ENCODE peak calls at places on chromosome 22, in five cellular contexts. L is fibroblast of mammary gland, Y is GM23338, H is lower leg skin, V is Panc1. Z is an unnamed sample.

GRCh38 chr22:46660604-46661201 is 40.5 kb downstream of the GRAMD4 start:
- DNase-seq in H (no peak), L (no peak), V (no peak), Y (peak), Z (no peak)

GRCh38 chr22:43136255-43136654 is 6.9 kb downstream of the MCAT start:
- DNase-seq in V (no peak), Y (peak), H (no peak), L (peak), Z (no peak)

GRCh38 chr22:17931400-17931825 is 92.9 kb downstream of the MICAL3 start:
- DNase-seq in L (no peak), V (no peak), Y (no peak), H (no peak), Z (no peak)

GRCh38 chr22:30181459-30182353 is 64.9 kb downstream of the LIF start:
- DNase-seq in H (no peak), V (no peak), Y (no peak), L (no peak), Z (no peak)

GRCh38 chr22:27090595-27090994 is 433.2 kb downstream of the MIAT start:
- DNase-seq in L (no peak), Y (no peak), H (no peak), V (no peak), Z (no peak)

GRCh38 chr22:38079804-38080203 is 4.2 kb downstream of the SLC16A8 start:
- DNase-seq in Y (no peak), H (no peak), V (no peak), L (no peak), Z (no peak)

GRCh38 chr22:46971141-46971775 is 208.8 kb downstream of the TBC1D22A start:
- DNase-seq in L (no peak), V (no peak), H (peak), Y (no peak), Z (peak)

GRCh38 chr22:48645766-48646165 is 1181.9 kb downstream of the BRD1 start:
- DNase-seq in L (no peak), Y (no peak), V (no peak), H (no peak), Z (no peak)

GRCh38 chr22:26159886-26160285 is 9.4 kb upstream of the SEZ6L start:
- DNase-seq in Y (no peak), L (no peak), H (no peak), V (no peak), Z (no peak)

GRCh38 chr22:30873661-30874060 is 94.9 kb downstream of the MORC2 start:
- DNase-seq in L (no peak), V (no peak), H (peak), Y (no peak), Z (no peak)

GRCh38 chr22:44702479-44703219 is 645 bp downstream of the PRR5 start:
- DNase-seq in V (no peak), Y (peak), L (no peak), H (no peak), Z (peak)

GRCh38 chr22:32801436-32802290 is at the start of gene TIMP3:
- DNase-seq in H (peak), Y (peak), L (peak), V (no peak), Z (peak)

GRCh38 chr22:17149073-17149815 is 9.8 kb downstream of the HDHD5 start:
- DNase-seq in V (no peak), Y (no peak), H (no peak), L (no peak), Z (no peak)

GRCh38 chr22:44753189-44754042 is 1.0 kb downstream of the ARHGAP8 start:
- DNase-seq in V (no peak), H (no peak), Y (peak), L (peak), Z (peak)

GRCh38 chr22:49525776-49526535 is 301.7 kb downstream of the BRD1 start:
- DNase-seq in Y (no peak), V (no peak), H (no peak), L (no peak), Z (no peak)

GRCh38 chr22:49015459-49015858 is 812.2 kb downstream of the BRD1 start:
- DNase-seq in H (peak), Y (no peak), L (no peak), V (no peak), Z (no peak)

GRCh38 chr22:38782402-38783094 is 11.4 kb downstream of the DNAL4 start:
- DNase-seq in L (peak), Y (no peak), V (no peak), H (no peak), Z (peak)

GRCh38 chr22:47059701-47060161 is 297.3 kb downstream of the TBC1D22A start:
- DNase-seq in Y (no peak), H (no peak), V (no peak), L (no peak), Z (no peak)

GRCh38 chr22:46075764-46076531 is 74.4 kb upstream of the PPARA start:
- DNase-seq in H (peak), L (no peak), Y (no peak), V (no peak), Z (no peak)

GRCh38 chr22:19179472-19180048 is 1.0 kb upstream of the SLC25A1 start:
- DNase-seq in Y (peak), V (peak), H (no peak), L (peak), Z (peak)

GRCh38 chr22:17773606-17774205 is 563 bp downstream of the BID start:
- DNase-seq in Y (peak), H (no peak), L (peak), V (no peak), Z (peak)

GRCh38 chr22:43228330-43228729 is 41.4 kb upstream of the TTLL12 start:
- DNase-seq in L (peak), H (no peak), V (no peak), Y (peak), Z (no peak)

GRCh38 chr22:43825651-43826050 is 13.5 kb upstream of the EFCAB6 start:
- DNase-seq in Y (no peak), H (peak), V (no peak), L (no peak), Z (no peak)

GRCh38 chr22:33000342-33001280 is 57.6 kb downstream of the SYN3 start:
- DNase-seq in V (peak), Y (peak), H (peak), L (peak), Z (no peak)

GRCh38 chr22:35220221-35220620 is 37.1 kb upstream of the HMGXB4 start:
- DNase-seq in H (no peak), Y (no peak), L (no peak), V (no peak), Z (no peak)

GRCh38 chr22:36727927-36728488 is 24.5 kb upstream of the CACNG2 start:
- DNase-seq in Y (no peak), L (no peak), V (no peak), H (no peak), Z (no peak)

GRCh38 chr22:50299724-50300619 is 7.5 kb downstream of the PLXNB2 start:
- DNase-seq in Y (peak), H (no peak), L (no peak), V (no peak), Z (no peak)

GRCh38 chr22:37161442-37161841 is 11.7 kb upstream of the IL2RB start:
- DNase-seq in H (no peak), L (peak), V (no peak), Y (peak), Z (no peak)

GRCh38 chr22:36299911-36300310 is 47.0 kb downstream of the APOL1 start:
- DNase-seq in V (no peak), H (no peak), L (no peak), Y (no peak), Z (no peak)

GRCh38 chr22:21018314-21018713 is 3.3 kb downstream of the P2RX6 start:
- DNase-seq in H (no peak), L (no peak), Y (no peak), V (no peak), Z (no peak)

GRCh38 chr22:21016644-21017420 is 1.9 kb downstream of the P2RX6 start:
- DNase-seq in Y (no peak), V (no peak), L (no peak), H (no peak), Z (no peak)

GRCh38 chr22:21022507-21022906 is 7.5 kb downstream of the P2RX6 start:
- DNase-seq in H (no peak), L (no peak), Y (no peak), V (no peak), Z (no peak)

GRCh38 chr22:21022955-21023614 is 8.1 kb downstream of the P2RX6 start:
- DNase-seq in L (no peak), H (no peak), Y (no peak), V (no peak), Z (no peak)

DNA sequence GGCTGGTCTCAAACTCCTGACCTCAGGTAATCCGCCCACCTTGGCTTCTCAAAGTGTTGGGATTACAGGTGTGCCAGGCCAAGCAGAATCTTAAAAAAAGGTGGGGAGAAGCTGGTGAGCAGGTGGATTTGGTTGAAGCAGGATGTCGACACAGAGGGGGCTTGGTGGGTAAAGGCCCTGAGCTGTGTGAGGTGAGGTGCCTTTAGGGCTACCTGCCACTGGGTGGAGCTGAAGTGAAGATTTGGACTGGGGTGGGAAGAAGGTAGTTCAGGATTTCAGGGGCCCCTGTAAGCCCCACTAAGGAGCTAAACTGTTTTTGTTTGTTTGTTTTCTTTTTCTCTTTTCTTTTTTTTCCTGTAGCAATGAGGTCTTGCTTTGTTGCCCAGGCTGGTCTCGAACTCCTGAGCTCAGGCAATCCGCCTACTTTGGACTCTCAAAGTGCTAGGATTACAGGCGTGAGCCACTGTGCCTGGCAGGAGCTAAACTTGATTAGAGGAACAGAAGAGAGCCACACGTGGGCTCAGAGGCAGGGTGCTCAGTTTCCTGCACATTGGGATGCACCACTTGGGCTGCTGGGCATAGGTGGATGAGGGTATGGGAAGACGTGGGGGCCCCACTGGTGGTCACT is 6.0 kb downstream of the P2RX6 start:
- DNase-seq in Y (peak), H (no peak), L (no peak), V (no peak), Z (no peak)
- TF ChIP-seq CTCF in Y (peak), H (no peak), L (peak), V (no peak), Z (peak)

DNA sequence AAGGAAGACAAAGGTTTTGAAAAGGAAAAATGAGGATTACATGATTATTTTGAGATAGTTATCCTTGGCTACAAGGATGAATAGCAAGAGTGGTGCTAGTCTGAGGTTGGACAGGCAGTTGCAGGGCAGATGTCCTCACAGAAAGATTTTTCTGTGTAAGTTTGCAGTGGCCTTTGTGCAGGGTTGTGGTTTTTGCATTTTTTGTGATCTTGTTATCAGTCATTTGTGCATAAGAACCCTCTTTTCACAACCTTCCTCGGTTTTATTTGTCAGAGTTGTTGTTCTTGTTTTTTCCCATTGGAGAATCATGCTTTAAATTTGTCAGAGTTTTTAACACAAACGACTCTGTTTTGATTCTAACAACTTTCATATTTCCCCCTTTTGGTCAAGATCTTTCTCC is 1.4 kb downstream of the CCDC134 start:
- DNase-seq in H (no peak), Y (no peak), L (no peak), V (no peak), Z (no peak)
- H3K4me3 ChIP-seq in H (no peak), Y (peak), L (no peak), V (peak), Z (no peak)

GRCh38 chr22:20580611-20581502 is 73.4 kb downstream of the MED15 start:
- DNase-seq in Y (no peak), V (no peak), L (no peak), H (no peak), Z (no peak)
- TF ChIP-seq CTCF in Y (no peak), V (no peak), L (no peak), H (no peak), Z (no peak)

GRCh38 chr22:24894220-24894975 is 52.1 kb downstream of the LHFPL7 start:
- DNase-seq in Y (peak), V (peak), H (peak), L (peak), Z (peak)

GRCh38 chr22:24893341-24894070 is 53.0 kb downstream of the LHFPL7 start:
- DNase-seq in H (no peak), L (no peak), Y (no peak), V (no peak), Z (no peak)

DNA sequence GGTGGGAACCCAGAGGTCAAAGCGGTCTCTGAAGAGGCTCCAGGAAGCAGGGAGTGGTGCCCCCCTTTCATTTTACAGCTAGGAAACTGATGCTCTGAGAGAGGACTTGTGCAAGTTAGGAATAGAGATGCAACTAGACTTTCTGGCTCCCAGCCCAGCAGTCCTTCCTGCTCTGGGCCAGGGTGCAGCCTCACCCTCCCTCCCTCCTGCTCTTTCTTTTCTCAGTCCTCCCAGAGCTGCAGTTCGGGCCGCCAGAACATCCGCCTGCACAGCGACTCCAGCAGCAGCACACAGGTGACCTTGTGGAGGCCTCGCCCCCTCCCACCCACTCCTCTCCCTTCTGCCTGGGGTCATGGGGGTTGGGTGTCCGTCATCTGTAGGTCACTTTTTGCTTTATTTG is 51.5 kb downstream of the LHFPL7 start:
- DNase-seq in V (no peak), Y (peak), H (peak), L (peak), Z (peak)
- H3K4me3 ChIP-seq in V (peak), Y (no peak), H (no peak), L (no peak), Z (no peak)

GRCh38 chr22:21657361-21658118 is 8.3 kb upstream of the PPIL2 start:
- DNase-seq in V (no peak), L (no peak), H (peak), Y (peak), Z (peak)
- TF ChIP-seq CTCF in V (no peak), L (no peak), H (no peak), Y (no peak), Z (no peak)

GRCh38 chr22:23075050-23075449 is 4.7 kb downstream of the GNAZ start:
- DNase-seq in H (no peak), V (no peak), Y (no peak), L (no peak), Z (no peak)
- H3K4me3 ChIP-seq in H (no peak), V (no peak), Y (no peak), L (no peak), Z (no peak)

GRCh38 chr22:40479126-40479800 is 108.9 kb downstream of the SGSM3 start:
- DNase-seq in L (no peak), H (no peak), V (no peak), Y (no peak), Z (no peak)
- TF ChIP-seq CTCF in L (no peak), H (no peak), V (no peak), Y (peak), Z (no peak)

GRCh38 chr22:23565288-23565941 is 14.7 kb downstream of the IGLL1 start:
- DNase-seq in L (peak), H (no peak), V (no peak), Y (peak), Z (no peak)
- H3K4me3 ChIP-seq in L (no peak), H (no peak), V (peak), Y (peak), Z (no peak)